ENCODE peak calls at places on chromosome 20, in five cellular contexts. One of them, this sample, is unnamed.

GRCh38 chr20:859661-860294 is 26.3 kb downstream of the FAM110A start:
- DNase-seq in activated gamma-delta T cell: no peak
- DNase-seq in GM19239: no peak
- DNase-seq in fibroblast of mammary gland: peak
- DNase-seq in GM06990: no peak
- DNase-seq in this sample: no peak

GRCh38 chr20:64063389-64064144 is 569 bp downstream of the TCEA2 start:
- DNase-seq in activated gamma-delta T cell: no peak
- DNase-seq in GM19239: no peak
- DNase-seq in fibroblast of mammary gland: no peak
- DNase-seq in GM06990: no peak
- DNase-seq in this sample: no peak

GRCh38 chr20:63119451-63120285 is 96.3 kb downstream of the YTHDF1 start:
- DNase-seq in activated gamma-delta T cell: no peak
- DNase-seq in GM19239: no peak
- DNase-seq in fibroblast of mammary gland: no peak
- DNase-seq in GM06990: no peak
- DNase-seq in this sample: no peak

GRCh38 chr20:57211949-57212889 is 54.2 kb downstream of the BMP7 start:
- DNase-seq in activated gamma-delta T cell: no peak
- DNase-seq in GM19239: no peak
- DNase-seq in fibroblast of mammary gland: peak
- DNase-seq in GM06990: no peak
- DNase-seq in this sample: no peak

GRCh38 chr20:32509639-32510066 is 75.5 kb downstream of the NOL4L start:
- DNase-seq in activated gamma-delta T cell: no peak
- DNase-seq in GM19239: peak
- DNase-seq in fibroblast of mammary gland: peak
- DNase-seq in GM06990: no peak
- DNase-seq in this sample: no peak

GRCh38 chr20:62196286-62196685 is 13.5 kb downstream of the MTG2 start:
- DNase-seq in activated gamma-delta T cell: no peak
- DNase-seq in GM19239: no peak
- DNase-seq in fibroblast of mammary gland: no peak
- DNase-seq in GM06990: no peak
- DNase-seq in this sample: no peak

GRCh38 chr20:38395165-38395564 is 40.0 kb downstream of the SNHG17 start:
- DNase-seq in activated gamma-delta T cell: no peak
- DNase-seq in GM19239: no peak
- DNase-seq in fibroblast of mammary gland: peak
- DNase-seq in GM06990: no peak
- DNase-seq in this sample: no peak

GRCh38 chr20:53826090-53826489 is 232.5 kb upstream of the ZNF217 start:
- DNase-seq in activated gamma-delta T cell: no peak
- DNase-seq in GM19239: no peak
- DNase-seq in fibroblast of mammary gland: no peak
- DNase-seq in GM06990: no peak
- DNase-seq in this sample: no peak

GRCh38 chr20:48371211-48371610 is 456.6 kb downstream of the PREX1 start:
- DNase-seq in activated gamma-delta T cell: no peak
- DNase-seq in GM19239: no peak
- DNase-seq in fibroblast of mammary gland: no peak
- DNase-seq in GM06990: no peak
- DNase-seq in this sample: no peak

GRCh38 chr20:2337142-2337541 is 41.3 kb downstream of the TGM3 start:
- DNase-seq in activated gamma-delta T cell: no peak
- DNase-seq in GM19239: no peak
- DNase-seq in fibroblast of mammary gland: no peak
- DNase-seq in GM06990: no peak
- DNase-seq in this sample: no peak

This sample was measured in cortex of kidney.